ENCODE peak calls at places on chromosomes 11 and 22, in six cellular contexts. Y, J, M, Z, B and R are unnamed samples.

GRCh38 chr22:30392661-30393321 is 4.0 kb upstream of the SEC14L2 start:
- DNase-seq in Y (no peak), J (no peak), M (no peak), Z (no peak), B (no peak), R (no peak)

GRCh38 chr11:69530278-69531070 is 49.0 kb downstream of the LINC01488 start:
- DNase-seq in Y (no peak), J (no peak), M (no peak), Z (no peak), B (no peak), R (no peak)

GRCh38 chr22:31235076-31235475 is 23.0 kb downstream of the LIMK2 start:
- DNase-seq in Y (no peak), J (no peak), M (no peak), Z (no peak), B (peak; percentile 84), R (no peak)

GRCh38 chr11:116148056-116148455 is 624.7 kb downstream of the BUD13 start:
- DNase-seq in Y (no peak), J (no peak), M (no peak), Z (no peak), B (no peak), R (no peak)

GRCh38 chr11:71096751-71097388 is 155.5 kb downstream of the SHANK2 start:
- DNase-seq in Y (no peak), J (no peak), M (no peak), Z (no peak), B (no peak), R (no peak)

GRCh38 chr11:8863838-8864237 is 47.2 kb upstream of the AKIP1 start:
- DNase-seq in Y (no peak), J (no peak), M (peak; percentile 64), Z (no peak), B (peak; percentile 41), R (no peak)

GRCh38 chr11:34641456-34641855 is 20.6 kb downstream of the EHF start:
- DNase-seq in Y (no peak), J (no peak), M (no peak), Z (no peak), B (no peak), R (no peak)

GRCh38 chr11:78921517-78921916 is 346.9 kb upstream of the NARS2 start:
- DNase-seq in Y (no peak), J (no peak), M (no peak), Z (no peak), B (no peak), R (no peak)

GRCh38 chr11:105929381-105929955 is 92.6 kb downstream of the MSANTD4 start:
- DNase-seq in Y (no peak), J (no peak), M (no peak), Z (no peak), B (no peak), R (no peak)

GRCh38 chr11:81772161-81772560 is 961.5 kb downstream of the FAM181B start:
- DNase-seq in Y (no peak), J (no peak), M (peak; percentile 73), Z (no peak), B (peak; percentile 67), R (no peak)

GRCh38 chr11:69400769-69401590 is 80.5 kb upstream of the LINC01488 start:
- DNase-seq in Y (no peak), J (no peak), M (no peak), Z (no peak), B (no peak), R (no peak)

GRCh38 chr22:33658775-33659174 is 261.5 kb downstream of the LARGE1 start:
- DNase-seq in Y (peak; percentile 48), J (no peak), M (peak; percentile 54), Z (no peak), B (peak; percentile 64), R (no peak)

GRCh38 chr11:94140154-94140655 is 11.6 kb downstream of the PANX1 start:
- DNase-seq in Y (no peak), J (no peak), M (no peak), Z (no peak), B (no peak), R (no peak)

GRCh38 chr11:104830080-104830479 is 68.2 kb downstream of the CASP12 start:
- DNase-seq in Y (no peak), J (no peak), M (peak; percentile 81), Z (no peak), B (peak; percentile 76), R (no peak)

GRCh38 chr11:69080361-69080973 is 31.7 kb downstream of the TPCN2 start:
- DNase-seq in Y (no peak), J (no peak), M (peak; percentile 43), Z (no peak), B (peak; percentile 16), R (no peak)

GRCh38 chr11:28525636-28526405 is 417.6 kb downstream of the METTL15 start:
- DNase-seq in Y (no peak), J (no peak), M (no peak), Z (no peak), B (no peak), R (no peak)

GRCh38 chr22:40499187-40499753 is 128.9 kb downstream of the SGSM3 start:
- DNase-seq in Y (peak; percentile 59), J (no peak), M (peak; percentile 98), Z (peak; percentile 90), B (peak; percentile 97), R (no peak)

GRCh38 chr11:59783632-59784090 is 26.9 kb downstream of the MRPL16 start:
- DNase-seq in Y (no peak), J (no peak), M (no peak), Z (no peak), B (no peak), R (no peak)

GRCh38 chr11:44601471-44602370 is 36.3 kb downstream of the CD82 start:
- DNase-seq in Y (no peak), J (no peak), M (no peak), Z (no peak), B (no peak), R (no peak)

GRCh38 chr11:109789911-109790310 is 303.3 kb upstream of the ZC3H12C start:
- DNase-seq in Y (no peak), J (no peak), M (no peak), Z (no peak), B (no peak), R (no peak)

GRCh38 chr11:64430570-64430969 is 71.6 kb downstream of the RPS6KA4 start:
- DNase-seq in Y (no peak), J (no peak), M (no peak), Z (no peak), B (no peak), R (no peak)

GRCh38 chr11:96311120-96311568 is 31.9 kb downstream of the MAML2 start:
- DNase-seq in Y (no peak), J (no peak), M (peak; percentile 75), Z (no peak), B (peak; percentile 79), R (no peak)

GRCh38 chr11:6610591-6610990 is 1.4 kb downstream of the TAF10 start:
- DNase-seq in Y (no peak), J (no peak), M (no peak), Z (no peak), B (no peak), R (no peak)

GRCh38 chr22:33792837-33793236 is 127.4 kb downstream of the LARGE1 start:
- DNase-seq in Y (no peak), J (no peak), M (no peak), Z (no peak), B (no peak), R (no peak)

GRCh38 chr11:62883677-62884076 is 3.0 kb downstream of the SLC3A2 start:
- DNase-seq in Y (no peak), J (no peak), M (no peak), Z (no peak), B (no peak), R (no peak)
- H3K4me3 ChIP-seq in Y (no peak overlapping the region), J (no peak overlapping the region), M (peak overlapping the region; percentile 100), Z (peak overlapping the region; percentile 100), B (no peak overlapping the region), R (no peak overlapping the region)

GRCh38 chr11:92222701-92223100 is 1.9 kb upstream of the FAT3 start:
- DNase-seq in Y (no peak), J (no peak), M (no peak), Z (no peak), B (no peak), R (no peak)
- H3K27ac ChIP-seq in Y (no peak overlapping the region), J (no peak overlapping the region), M (no peak overlapping the region), Z (no peak overlapping the region), B (no peak overlapping the region), R (no peak overlapping the region)

GRCh38 chr11:102312656-102313055 is 4.6 kb upstream of the BIRC3 start:
- DNase-seq in Y (no peak), J (no peak), M (peak; percentile 64), Z (no peak), B (no peak), R (no peak)
- H3K4me3 ChIP-seq in Y (peak overlapping the region; percentile 9), J (no peak overlapping the region), M (peak overlapping the region; percentile 23), Z (no peak overlapping the region), B (no peak overlapping the region), R (peak overlapping the region; percentile 7)

GRCh38 chr11:67544591-67545242 is 21.5 kb upstream of the CABP2 start:
- DNase-seq in Y (no peak), J (no peak), M (no peak), Z (no peak), B (no peak), R (no peak)
- H3K27ac ChIP-seq in Y (peak overlapping the region; percentile 10), J (no peak overlapping the region), M (no peak overlapping the region), Z (no peak overlapping the region), B (peak overlapping the region; percentile 32), R (no peak overlapping the region)

GRCh38 chr22:36355362-36355761 is 32.4 kb downstream of the MYH9 start:
- DNase-seq in Y (no peak), J (no peak), M (no peak), Z (no peak), B (peak; percentile 70), R (no peak)
- H3K4me3 ChIP-seq in Y (peak overlapping the region; percentile 21), J (peak overlapping the region; percentile 44), M (peak overlapping the region; percentile 29), Z (peak overlapping the region; percentile 29), B (no peak overlapping the region), R (no peak overlapping the region)

GRCh38 chr11:12679471-12679870 is 5.2 kb downstream of the TEAD1 start:
- DNase-seq in Y (no peak), J (no peak), M (no peak), Z (no peak), B (no peak), R (no peak)
- H3K27ac ChIP-seq in Y (no peak overlapping the region), J (no peak overlapping the region), M (peak overlapping the region; percentile 62), Z (no peak overlapping the region), B (no peak overlapping the region), R (no peak overlapping the region)

GRCh38 chr11:61828629-61829407 is 718 bp downstream of the FADS2 start:
- DNase-seq in Y (peak; percentile 41), J (no peak), M (peak; percentile 27), Z (no peak), B (peak; percentile 48), R (peak; percentile 37)

GRCh38 chr11:61827573-61828378 is at the start of gene FADS2:
- DNase-seq in Y (peak; percentile 96), J (peak; percentile 46), M (peak; percentile 97), Z (peak; percentile 80), B (peak; percentile 98), R (peak; percentile 82)

GRCh38 chr11:61828379-61828628 is 204 bp downstream of the FADS2 start:
- DNase-seq in Y (peak; percentile 26), J (no peak), M (no peak), Z (no peak), B (no peak), R (no peak)

GRCh38 chr11:61830318-61831105 is 2.4 kb downstream of the FADS2 start:
- DNase-seq in Y (no peak), J (no peak), M (no peak), Z (no peak), B (peak; percentile 66), R (no peak)

DNA sequence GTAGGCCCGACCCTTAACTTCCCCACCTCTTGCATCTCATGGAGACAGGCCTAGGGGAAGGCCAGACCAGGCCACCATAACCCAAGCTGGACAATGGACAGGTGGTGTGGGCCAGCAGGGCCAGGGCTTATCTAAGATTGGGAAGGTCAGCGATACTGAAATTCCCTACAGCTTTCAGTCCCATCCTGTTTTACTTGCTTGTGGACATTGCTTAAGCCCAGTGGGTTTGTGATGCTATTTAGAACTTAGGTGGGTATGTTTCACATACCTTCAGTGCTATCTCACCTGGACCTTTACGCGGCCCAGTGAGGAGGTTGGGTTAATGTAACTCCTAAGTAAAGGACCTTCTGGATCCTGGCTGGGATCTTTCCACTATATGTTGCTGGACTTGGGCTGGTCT is 1.7 kb downstream of the FADS2 start:
- DNase-seq in Y (no peak), J (no peak), M (no peak), Z (no peak), B (no peak), R (no peak)
- H3K4me3 ChIP-seq in Y (peak overlapping the region; percentile 65), J (no peak overlapping the region), M (peak overlapping the region; percentile 98), Z (peak overlapping the region; percentile 87), B (peak overlapping the region; percentile 51), R (no peak overlapping the region)